ENCODE peak calls at places on chromosomes 1 and 21, in six cellular contexts. Q is CD4-positive, alpha-beta T cell; G is non-pigmented ciliary epithelial cell; E is activated CD4-positive, CD25-positive, alpha-beta regulatory T cell; H is B cell; F is HFFc6. M is an unnamed sample.

GRCh38 chr1:203144661-203145060 is 17.1 kb downstream of the ADORA1 start:
- DNase-seq in Q (no peak), G (no peak), E (no peak), H (no peak), F (no peak), M (no peak)

GRCh38 chr1:178011101-178011828 is 41.4 kb upstream of the SEC16B start:
- DNase-seq in Q (no peak), G (no peak), E (no peak), H (no peak), F (peak), M (no peak)

GRCh38 chr1:209895709-209896108 is 42.3 kb upstream of the SYT14 start:
- DNase-seq in Q (no peak), G (peak), E (no peak), H (no peak), F (peak), M (no peak)

GRCh38 chr21:36482181-36482580 is 2.3 kb upstream of the CLDN14 start:
- DNase-seq in Q (no peak), G (no peak), E (no peak), H (no peak), F (no peak), M (no peak)

GRCh38 chr1:158818991-158819405 is 12.2 kb upstream of the MNDA start:
- DNase-seq in Q (no peak), G (no peak), E (no peak), H (no peak), F (no peak), M (no peak)

GRCh38 chr1:196466656-196467055 is 141.6 kb downstream of the KCNT2 start:
- DNase-seq in Q (no peak), G (peak), E (no peak), H (no peak), F (peak), M (no peak)

GRCh38 chr1:109314805-109315204 is 8.0 kb upstream of the MYBPHL start:
- DNase-seq in Q (no peak), G (no peak), E (no peak), H (no peak), F (no peak), M (no peak)

GRCh38 chr1:184567648-184568047 is 180.8 kb downstream of the C1orf21 start:
- DNase-seq in Q (no peak), G (peak), E (no peak), H (no peak), F (peak), M (no peak)

GRCh38 chr1:201456499-201457309 is 12.3 kb downstream of the PHLDA3 start:
- DNase-seq in Q (no peak), G (peak), E (no peak), H (no peak), F (peak), M (no peak)

GRCh38 chr1:105556266-105556665 is 1500.2 kb upstream of the PRMT6 start:
- DNase-seq in Q (no peak), G (no peak), E (no peak), H (no peak), F (no peak), M (no peak)

GRCh38 chr1:46166521-46167462 is 8.1 kb upstream of the TSPAN1 start:
- DNase-seq in Q (peak), G (no peak), E (peak), H (peak), F (no peak), M (no peak)

GRCh38 chr1:44068442-44068861 is 37.2 kb upstream of the SLC6A9 start:
- DNase-seq in Q (no peak), G (no peak), E (no peak), H (no peak), F (no peak), M (no peak)

GRCh38 chr1:221069178-221069903 is 190.1 kb downstream of the HLX start:
- DNase-seq in Q (no peak), G (no peak), E (no peak), H (peak), F (no peak), M (no peak)

GRCh38 chr1:4615501-4615900 is 38.9 kb upstream of the AJAP1 start:
- DNase-seq in Q (no peak), G (no peak), E (no peak), H (no peak), F (no peak), M (no peak)

GRCh38 chr1:215482079-215482478 is 85.0 kb upstream of the KCTD3 start:
- DNase-seq in Q (no peak), G (no peak), E (no peak), H (no peak), F (no peak), M (no peak)

GRCh38 chr1:154714638-154715037 is 106.7 kb upstream of the ADAR start:
- DNase-seq in Q (no peak), G (no peak), E (no peak), H (no peak), F (peak), M (no peak)

GRCh38 chr1:244454412-244454811 is 2.7 kb upstream of the ADSS2 start:
- DNase-seq in Q (no peak), G (no peak), E (no peak), H (no peak), F (no peak), M (no peak)

GRCh38 chr1:15128520-15129313 is 24.8 kb upstream of the TMEM51 start:
- DNase-seq in Q (peak), G (no peak), E (peak), H (peak), F (peak), M (no peak)

GRCh38 chr1:206065547-206066143 is 12.7 kb downstream of the RHEX start:
- DNase-seq in Q (no peak), G (no peak), E (no peak), H (no peak), F (no peak), M (no peak)

M was measured in SK-N-MC.